ENCODE peak calls at places on chromosomes 1 and 21, in four cellular contexts. F, U, X and N are unnamed samples.

GRCh38 chr1:207888647-207889046 is 22.3 kb downstream of the CD34 start:
- DNase-seq in X (no peak), U (no peak), F (no peak), N (no peak)

GRCh38 chr1:246566808-246567154 is 525 bp downstream of the CNST start:
- DNase-seq in F (no peak), U (peak; percentile 17), X (no peak), N (no peak)

GRCh38 chr1:237701534-237701933 is 189.2 kb downstream of the ZP4 start:
- DNase-seq in F (no peak), U (no peak), X (no peak), N (no peak)

GRCh38 chr1:7405844-7406500 is 365.1 kb upstream of the VAMP3 start:
- DNase-seq in X (no peak), F (no peak), U (no peak), N (peak; percentile 42)

GRCh38 chr1:66311628-66312027 is 222.3 kb upstream of the SGIP1 start:
- DNase-seq in X (no peak), F (no peak), U (no peak), N (no peak)

GRCh38 chr1:59691261-59691660 is 123.5 kb upstream of the HOOK1 start:
- DNase-seq in X (no peak), F (peak; percentile 67), U (no peak), N (no peak)

GRCh38 chr1:228120351-228121091 is 11.4 kb upstream of the MRPL55 start:
- DNase-seq in U (peak; percentile 26), F (no peak), X (no peak), N (no peak)

GRCh38 chr1:55544826-55545225 is 329.7 kb upstream of the USP24 start:
- DNase-seq in X (no peak), U (no peak), F (no peak), N (no peak)

GRCh38 chr1:56446531-56447098 is 132.7 kb downstream of the PLPP3 start:
- DNase-seq in X (no peak), U (peak; percentile 55), F (peak; percentile 77), N (no peak)

GRCh38 chr1:43716559-43717281 is 9.4 kb downstream of the ST3GAL3 start:
- DNase-seq in F (peak; percentile 27), X (no peak), U (no peak), N (no peak)

GRCh38 chr1:6588893-6589481 is 9.2 kb downstream of the ZBTB48 start:
- DNase-seq in X (no peak), F (no peak), U (no peak), N (no peak)

GRCh38 chr21:28444131-28444530 is 548.5 kb downstream of the LTN1 start:
- DNase-seq in X (no peak), U (peak; percentile 38), F (no peak), N (no peak)

GRCh38 chr1:220827445-220828210 is 40.9 kb downstream of the MTARC1 start:
- DNase-seq in U (no peak), X (no peak), F (no peak), N (no peak)

GRCh38 chr21:39053126-39053525 is 130.1 kb downstream of the PSMG1 start:
- DNase-seq in U (no peak), X (no peak), F (no peak), N (no peak)

GRCh38 chr1:3702528-3702927 is 49.7 kb upstream of the CCDC27 start:
- DNase-seq in U (no peak), X (no peak), F (no peak), N (no peak)

GRCh38 chr1:147636314-147636713 is 34.0 kb downstream of the ACP6 start:
- DNase-seq in X (no peak), F (no peak), U (no peak), N (no peak)

GRCh38 chr1:78280626-78281025 is 210.1 kb upstream of the PTGFR start:
- DNase-seq in U (no peak), F (no peak), X (no peak), N (no peak)

GRCh38 chr1:41482001-41482765 is 2.3 kb downstream of the EDN2 start:
- DNase-seq in X (no peak), F (no peak), U (no peak), N (peak; percentile 93)

GRCh38 chr1:39358491-39358890 is 132.9 kb upstream of the BMP8A start:
- DNase-seq in F (no peak), U (no peak), X (no peak), N (no peak)

GRCh38 chr1:168050307-168050706 is 86.4 kb downstream of the GPR161 start:
- DNase-seq in X (no peak), F (no peak), U (no peak), N (no peak)
- H3K27ac ChIP-seq in X (no peak overlapping the region), F (no peak overlapping the region), U (no peak overlapping the region), N (no peak overlapping the region)

GRCh38 chr1:229230136-229230892 is 40.6 kb upstream of the RAB4A start:
- DNase-seq in U (no peak), X (no peak), F (no peak), N (no peak)
- H3K4me1 ChIP-seq in U (peaks cover 3% of the 10 kb centered on the region), X (peaks cover 24% of the 10 kb centered on the region), F (no peaks in the 10 kb centered on the region), N (peaks cover 13% of the 10 kb centered on the region)

GRCh38 chr21:15132781-15133180 is 68.0 kb upstream of the NRIP1 start:
- DNase-seq in X (no peak), U (no peak), F (no peak), N (no peak)

GRCh38 chr21:15139881-15140280 is 75.1 kb upstream of the NRIP1 start:
- DNase-seq in F (peak; percentile 6), X (no peak), U (no peak), N (no peak)

GRCh38 chr21:15134711-15135110 is 69.9 kb upstream of the NRIP1 start:
- DNase-seq in X (no peak), F (no peak), U (no peak), N (no peak)

GRCh38 chr21:15138475-15138874 is 73.7 kb upstream of the NRIP1 start:
- DNase-seq in X (no peak), F (no peak), U (no peak), N (peak; percentile 68)

GRCh38 chr21:15135867-15136629 is 71.2 kb upstream of the NRIP1 start:
- DNase-seq in U (no peak), F (no peak), X (no peak), N (no peak)
- H3K9ac ChIP-seq in U (no peak overlapping the region), F (no peak overlapping the region), X (no peak overlapping the region), N (no peak overlapping the region)

GRCh38 chr1:12502300-12503109 is 115.5 kb downstream of the DHRS3 start:
- DNase-seq in X (no peak), U (no peak), F (no peak), N (no peak)

GRCh38 chr1:12495725-12496124 is 122.3 kb downstream of the DHRS3 start:
- DNase-seq in U (no peak), X (no peak), F (no peak), N (no peak)

GRCh38 chr1:12496154-12496961 is 121.7 kb downstream of the DHRS3 start:
- DNase-seq in X (no peak), U (no peak), F (no peak), N (no peak)

GRCh38 chr1:12501661-12502060 is 116.3 kb downstream of the DHRS3 start:
- DNase-seq in U (peak; percentile 86), X (no peak), F (peak; percentile 74), N (no peak)

DNA sequence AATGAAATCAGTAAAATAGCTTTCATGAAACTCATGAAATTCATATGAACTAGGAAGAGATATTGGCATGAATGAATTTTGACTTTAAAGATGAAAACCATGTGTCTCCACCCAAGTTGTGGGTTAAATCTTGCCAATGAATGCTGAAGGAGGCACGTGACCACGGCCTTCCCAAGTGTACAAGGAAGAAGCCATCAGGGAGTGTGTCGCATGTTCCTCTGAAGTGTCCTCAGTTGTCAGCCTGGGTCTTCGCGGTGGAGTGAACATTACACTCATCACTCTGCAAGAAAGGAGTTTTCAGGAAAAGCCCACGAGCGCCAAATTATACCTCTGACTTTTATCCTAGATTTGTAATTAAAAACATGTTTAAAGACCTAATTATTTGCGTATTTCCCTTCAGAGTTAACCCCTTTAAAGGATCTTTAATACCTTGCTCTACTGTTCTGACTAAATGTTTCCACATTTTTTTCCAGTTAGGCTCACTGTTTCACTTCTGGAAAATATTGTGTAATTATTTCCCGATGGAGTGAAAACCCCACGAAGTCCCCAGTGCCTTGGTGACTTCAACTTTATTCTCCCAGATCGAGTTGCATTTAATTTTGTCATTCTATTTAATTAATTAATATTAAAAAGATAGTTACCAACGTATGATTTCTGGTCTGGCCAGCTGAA is 118.3 kb downstream of the DHRS3 start:
- DNase-seq in X (no peak), U (no peak), F (no peak), N (no peak)
- H3K27ac ChIP-seq in X (no peak overlapping the region), U (no peak overlapping the region), F (no peak overlapping the region), N (no peak overlapping the region)